ENCODE peak calls at places on chromosomes 6 and 20, in eight cellular contexts. C, Y, U, D, O, H, X and J are unnamed samples.

GRCh38 chr20:35979528-35979927 is 11.1 kb downstream of the CNBD2 start:
- DNase-seq in C (no peak), Y (no peak), U (no peak), D (no peak), O (no peak), H (no peak), X (no peak), J (no peak)

GRCh38 chr6:148445620-148446019 is 103.0 kb downstream of the SASH1 start:
- DNase-seq in C (no peak), Y (no peak), U (no peak), D (no peak), O (peak), H (no peak), X (no peak), J (no peak)

GRCh38 chr20:19495905-19496703 is 262.0 kb upstream of the RIN2 start:
- DNase-seq in C (no peak), Y (no peak), U (no peak), D (no peak), O (no peak), H (no peak), X (no peak), J (no peak)

GRCh38 chr6:52994789-52995078 is 350 bp downstream of the GSTA4 start:
- DNase-seq in C (no peak), Y (peak), U (no peak), D (peak), O (no peak), H (no peak), X (peak), J (no peak)

GRCh38 chr20:25178563-25179438 is 16.7 kb upstream of the ENTPD6 start:
- DNase-seq in C (no peak), Y (no peak), U (peak), D (no peak), O (peak), H (peak), X (peak), J (peak)

GRCh38 chr6:36839819-36840379 is 655 bp upstream of the CPNE5 start:
- DNase-seq in C (peak), Y (peak), U (peak), D (no peak), O (no peak), H (no peak), X (no peak), J (peak)

GRCh38 chr20:10332656-10333421 is 101.2 kb downstream of the MKKS start:
- DNase-seq in C (no peak), Y (no peak), U (no peak), D (no peak), O (peak), H (no peak), X (no peak), J (no peak)

GRCh38 chr6:27777126-27777525 is 135.1 kb downstream of the OR2B2 start:
- DNase-seq in C (no peak), Y (no peak), U (no peak), D (no peak), O (no peak), H (no peak), X (no peak), J (no peak)

GRCh38 chr6:142387997-142388815 is 86.4 kb downstream of the ADGRG6 start:
- DNase-seq in C (no peak), Y (no peak), U (no peak), D (no peak), O (no peak), H (no peak), X (no peak), J (no peak)

GRCh38 chr20:4038047-4038459 is 22.7 kb upstream of the RNF24 start:
- DNase-seq in C (no peak), Y (peak), U (no peak), D (no peak), O (no peak), H (no peak), X (peak), J (peak)

GRCh38 chr6:53347921-53348435 is 772 bp downstream of the ELOVL5 start:
- DNase-seq in C (peak), Y (peak), U (no peak), D (peak), O (no peak), H (peak), X (peak), J (no peak)

GRCh38 chr6:139801571-139802321 is 427.3 kb upstream of the CITED2 start:
- DNase-seq in C (no peak), Y (no peak), U (no peak), D (no peak), O (no peak), H (no peak), X (no peak), J (no peak)

GRCh38 chr20:37389844-37390275 is 43.9 kb downstream of the SRC start:
- DNase-seq in C (no peak), Y (no peak), U (no peak), D (no peak), O (no peak), H (no peak), X (peak), J (no peak)

GRCh38 chr6:46437671-46438221 is 53.5 kb downstream of the RCAN2 start:
- DNase-seq in C (no peak), Y (no peak), U (no peak), D (no peak), O (peak), H (no peak), X (no peak), J (no peak)

GRCh38 chr20:37669062-37669772 is 24.6 kb upstream of the CTNNBL1 start:
- DNase-seq in C (no peak), Y (no peak), U (no peak), D (no peak), O (no peak), H (no peak), X (no peak), J (peak)

GRCh38 chr6:31645325-31645724 is 7.1 kb downstream of the BAG6 start:
- DNase-seq in C (no peak), Y (no peak), U (no peak), D (no peak), O (no peak), H (no peak), X (no peak), J (no peak)

GRCh38 chr6:130583268-130583667 is 217.5 kb downstream of the TMEM200A start:
- DNase-seq in C (no peak), Y (no peak), U (no peak), D (no peak), O (no peak), H (peak), X (no peak), J (no peak)

GRCh38 chr6:42104095-42104806 is 38.2 kb downstream of the C6orf132 start:
- DNase-seq in C (no peak), Y (peak), U (no peak), D (no peak), O (no peak), H (no peak), X (peak), J (peak)

GRCh38 chr6:74735304-74735703 is 470.5 kb downstream of the COL12A1 start:
- DNase-seq in C (no peak), Y (no peak), U (no peak), D (no peak), O (peak), H (no peak), X (no peak), J (no peak)

GRCh38 chr20:53866787-53867740 is 203.3 kb downstream of the BCAS1 start:
- DNase-seq in C (no peak), Y (no peak), U (no peak), D (no peak), O (no peak), H (no peak), X (no peak), J (no peak)

GRCh38 chr6:132021552-132022375 is 70.6 kb upstream of the CCN2 start:
- DNase-seq in C (no peak), Y (no peak), U (no peak), D (no peak), O (no peak), H (no peak), X (no peak), J (no peak)